ENCODE peak calls at places on chromosomes 6 and 20, in four cellular contexts. One of them, this sample, is unnamed.
A peak's percentile ranks its signal among the peaks of the same experiment; 100 is the strongest.

GRCh38 chr6:74066168-74066871 is 370.3 kb downstream of the CD109 start:
- DNase-seq in body of pancreas: no peak
- DNase-seq in stimulated activated CD4-positive, alpha-beta T cell treated with anti-CD3 and anti-CD28 coated beads, TNF-alpha, amount 100 ng/mL, for 48 hours: no peak
- DNase-seq in AG08396: no peak
- DNase-seq in this sample: no peak

GRCh38 chr6:26097268-26097875 is 10.1 kb downstream of the HFE start:
- DNase-seq in body of pancreas: peak; percentile 71
- DNase-seq in stimulated activated CD4-positive, alpha-beta T cell treated with anti-CD3 and anti-CD28 coated beads, TNF-alpha, amount 100 ng/mL, for 48 hours: peak; percentile 39
- DNase-seq in AG08396: peak; percentile 41
- DNase-seq in this sample: no peak

GRCh38 chr6:28985396-28986164 is 19.5 kb downstream of the ZNF311 start:
- DNase-seq in AG08396: peak; percentile 91
- DNase-seq in stimulated activated CD4-positive, alpha-beta T cell treated with anti-CD3 and anti-CD28 coated beads, TNF-alpha, amount 100 ng/mL, for 48 hours: no peak
- DNase-seq in body of pancreas: peak; percentile 88
- DNase-seq in this sample: peak; percentile 79

GRCh38 chr6:43246301-43247114 is 3.2 kb downstream of the TTBK1 start:
- DNase-seq in AG08396: no peak
- DNase-seq in stimulated activated CD4-positive, alpha-beta T cell treated with anti-CD3 and anti-CD28 coated beads, TNF-alpha, amount 100 ng/mL, for 48 hours: no peak
- DNase-seq in body of pancreas: peak; percentile 74
- DNase-seq in this sample: no peak

GRCh38 chr20:6466065-6466810 is 301.2 kb upstream of the BMP2 start:
- DNase-seq in body of pancreas: no peak
- DNase-seq in AG08396: no peak
- DNase-seq in stimulated activated CD4-positive, alpha-beta T cell treated with anti-CD3 and anti-CD28 coated beads, TNF-alpha, amount 100 ng/mL, for 48 hours: no peak
- DNase-seq in this sample: no peak

GRCh38 chr20:48538856-48539255 is 288.9 kb downstream of the PREX1 start:
- DNase-seq in stimulated activated CD4-positive, alpha-beta T cell treated with anti-CD3 and anti-CD28 coated beads, TNF-alpha, amount 100 ng/mL, for 48 hours: no peak
- DNase-seq in AG08396: no peak
- DNase-seq in body of pancreas: no peak
- DNase-seq in this sample: no peak

GRCh38 chr6:30326446-30327231 is at the start of gene TRIM39:
- DNase-seq in stimulated activated CD4-positive, alpha-beta T cell treated with anti-CD3 and anti-CD28 coated beads, TNF-alpha, amount 100 ng/mL, for 48 hours: peak; percentile 83
- DNase-seq in AG08396: peak; percentile 94
- DNase-seq in body of pancreas: peak; percentile 84
- DNase-seq in this sample: peak; percentile 56

GRCh38 chr6:108736832-108737231 is 111.4 kb upstream of the ARMC2 start:
- DNase-seq in stimulated activated CD4-positive, alpha-beta T cell treated with anti-CD3 and anti-CD28 coated beads, TNF-alpha, amount 100 ng/mL, for 48 hours: no peak
- DNase-seq in AG08396: peak; percentile 61
- DNase-seq in body of pancreas: peak; percentile 31
- DNase-seq in this sample: peak; percentile 74

GRCh38 chr6:19204445-19204844 is 632.7 kb upstream of the ID4 start:
- DNase-seq in body of pancreas: no peak
- DNase-seq in AG08396: no peak
- DNase-seq in stimulated activated CD4-positive, alpha-beta T cell treated with anti-CD3 and anti-CD28 coated beads, TNF-alpha, amount 100 ng/mL, for 48 hours: no peak
- DNase-seq in this sample: no peak

GRCh38 chr20:38221041-38221589 is 39.4 kb downstream of the KIAA1755 start:
- DNase-seq in stimulated activated CD4-positive, alpha-beta T cell treated with anti-CD3 and anti-CD28 coated beads, TNF-alpha, amount 100 ng/mL, for 48 hours: peak; percentile 67
- DNase-seq in AG08396: peak; percentile 86
- DNase-seq in body of pancreas: peak; percentile 61
- DNase-seq in this sample: peak; percentile 72

GRCh38 chr6:110095101-110095500 is 84.4 kb downstream of the WASF1 start:
- DNase-seq in stimulated activated CD4-positive, alpha-beta T cell treated with anti-CD3 and anti-CD28 coated beads, TNF-alpha, amount 100 ng/mL, for 48 hours: no peak
- DNase-seq in body of pancreas: no peak
- DNase-seq in AG08396: no peak
- DNase-seq in this sample: no peak